ENCODE peak calls at places on chromosome X, in four cellular contexts. S is naive thymus-derived CD8-positive, alpha-beta T cell; D is HL-60; K is A549. G is an unnamed sample.

GRCh38 chrX:15501506-15501905 is 899 bp downstream of the BMX start:
- DNase-seq in S (no peak), K (no peak), D (no peak), G (no peak)

GRCh38 chrX:19670854-19671620 is 155.7 kb upstream of the MAP3K15 start:
- DNase-seq in K (peak), D (no peak), S (no peak), G (no peak)

GRCh38 chrX:138775501-138775900 is 64.0 kb upstream of the FGF13 start:
- DNase-seq in S (no peak), D (no peak), K (peak), G (no peak)

GRCh38 chrX:47361538-47362511 is 8.6 kb upstream of the ZNF157 start:
- DNase-seq in D (no peak), S (peak), K (peak), G (peak)

GRCh38 chrX:43655151-43655676 is 885 bp upstream of the MAOA start:
- DNase-seq in K (peak), D (no peak), S (no peak), G (no peak)

GRCh38 chrX:65668362-65669310 is 1.2 kb downstream of the MSN start:
- DNase-seq in S (peak), K (peak), D (peak), G (peak)

GRCh38 chrX:143635915-143636314 is at the start of gene SLITRK4:
- DNase-seq in S (no peak), D (no peak), K (no peak), G (no peak)

GRCh38 chrX:24005867-24006266 is 21.1 kb downstream of the KLHL15 start:
- DNase-seq in S (no peak), K (no peak), D (no peak), G (no peak)

GRCh38 chrX:14039344-14039743 is 9.7 kb upstream of the GEMIN8 start:
- DNase-seq in S (peak), D (no peak), K (peak), G (peak)

GRCh38 chrX:110558406-110558805 is 199.8 kb downstream of the RTL9 start:
- DNase-seq in K (no peak), D (no peak), S (no peak), G (no peak)

GRCh38 chrX:119488749-119489148 is 20.5 kb downstream of the SLC25A5 start:
- DNase-seq in S (peak), D (no peak), K (peak), G (no peak)

GRCh38 chrX:3129256-3129655 is 88.0 kb downstream of the ARSF start:
- DNase-seq in S (no peak), K (no peak), D (no peak), G (no peak)

GRCh38 chrX:129755779-129756650 is 17.2 kb downstream of the XPNPEP2 start:
- DNase-seq in S (no peak), D (no peak), K (no peak), G (peak)

GRCh38 chrX:3581609-3582108 is 131.8 kb downstream of the PRKX start:
- DNase-seq in S (no peak), D (no peak), K (no peak), G (no peak)

GRCh38 chrX:23845316-23845932 is 62.3 kb downstream of the APOO start:
- DNase-seq in K (peak), S (no peak), D (no peak), G (no peak)

GRCh38 chrX:139192386-139192961 is 338.1 kb upstream of the F9 start:
- DNase-seq in D (no peak), K (no peak), S (no peak), G (no peak)

GRCh38 chrX:18984381-18985185 is 669 bp upstream of the PHKA2 start:
- DNase-seq in S (peak), K (peak), D (peak), G (peak)

GRCh38 chrX:149259241-149259640 is 245.9 kb downstream of the IDS start:
- DNase-seq in D (no peak), S (no peak), K (no peak), G (no peak)

GRCh38 chrX:118773782-118774181 is 46.4 kb downstream of the IL13RA1 start:
- DNase-seq in K (no peak), S (no peak), D (no peak), G (no peak)

GRCh38 chrX:115053223-115053622 is 35.8 kb upstream of the IL13RA2 start:
- DNase-seq in K (no peak), D (no peak), S (no peak), G (no peak)

GRCh38 chrX:110734894-110735541 is 60.6 kb downstream of the CHRDL1 start:
- DNase-seq in S (no peak), D (no peak), K (no peak), G (no peak)

GRCh38 chrX:106415276-106415895 is 196.4 kb upstream of the RADX start:
- DNase-seq in K (peak), D (no peak), S (peak), G (no peak)

GRCh38 chrX:130482871-130483270 is 81.1 kb downstream of the RBMX2 start:
- DNase-seq in D (no peak), K (no peak), S (no peak), G (no peak)

G was measured in T-cell.